ENCODE peak calls at places on chromosomes 4 and X, in nine cellular contexts. L is GM06990, I is tibial nerve, B is NB4, T is uterus, O is GM20000, A is ascending aorta, R is IMR-90, X is HCT116. K is an unnamed sample.

GRCh38 chr4:10087152-10087791 is 29.3 kb downstream of the WDR1 start:
- DNase-seq in L (no peak), I (no peak), B (no peak), T (no peak), O (no peak), A (no peak), R (no peak), X (no peak), K (no peak)

GRCh38 chr4:133156096-133156495 is 7.0 kb downstream of the PCDH10 start:
- DNase-seq in L (no peak), I (no peak), B (no peak), T (no peak), O (no peak), A (peak; percentile 50), R (no peak), X (no peak), K (no peak)

GRCh38 chr4:36255575-36255974 is 11.3 kb upstream of the ARAP2 start:
- DNase-seq in L (peak; percentile 82), I (no peak), B (peak; percentile 73), T (no peak), O (peak; percentile 46), A (no peak), R (no peak), X (no peak), K (no peak)

GRCh38 chrX:129983575-129984131 is 1.2 kb downstream of the BCORL1 start:
- DNase-seq in L (peak; percentile 16), I (no peak), B (peak; percentile 44), T (peak; percentile 22), O (no peak), A (peak; percentile 63), R (no peak), X (no peak), K (no peak)

GRCh38 chrX:131677655-131678628 is 134.1 kb downstream of the OR13H1 start:
- DNase-seq in L (peak; percentile 6), I (no peak), B (peak; percentile 46), T (peak; percentile 17), O (peak; percentile 55), A (no peak), R (peak; percentile 3), X (peak; percentile 18), K (peak; percentile 16)

GRCh38 chrX:153674219-153674851 is 722 bp upstream of the PNCK start:
- DNase-seq in L (no peak), I (no peak), B (no peak), T (no peak), O (no peak), A (no peak), R (no peak), X (no peak), K (no peak)

GRCh38 chr4:108529102-108529501 is 91.3 kb upstream of the RPL34 start:
- DNase-seq in L (no peak), I (no peak), B (no peak), T (no peak), O (no peak), A (no peak), R (no peak), X (no peak), K (no peak)

GRCh38 chrX:104750146-104750699 is 184.2 kb downstream of the IL1RAPL2 start:
- DNase-seq in L (no peak), I (no peak), B (no peak), T (no peak), O (no peak), A (no peak), R (no peak), X (no peak), K (no peak)

GRCh38 chr4:41506071-41506470 is 31.9 kb upstream of the LIMCH1 start:
- DNase-seq in L (no peak), I (no peak), B (no peak), T (no peak), O (no peak), A (no peak), R (peak; percentile 13), X (no peak), K (no peak)

GRCh38 chrX:46308106-46308505 is 237.1 kb downstream of the ZNF674 start:
- DNase-seq in L (no peak), I (no peak), B (no peak), T (no peak), O (no peak), A (no peak), R (no peak), X (no peak), K (no peak)

GRCh38 chrX:150298841-150299551 is 64.1 kb upstream of the MAMLD1 start:
- DNase-seq in L (no peak), I (no peak), B (no peak), T (no peak), O (no peak), A (no peak), R (peak; percentile 24), X (no peak), K (no peak)

GRCh38 chr4:112516401-112517066 is 554 bp upstream of the NEUROG2 start:
- DNase-seq in L (peak; percentile 70), I (no peak), B (peak; percentile 66), T (no peak), O (peak; percentile 88), A (no peak), R (no peak), X (no peak), K (peak; percentile 55)

GRCh38 chr4:112514079-112514448 is 1.9 kb downstream of the NEUROG2 start:
- DNase-seq in L (no peak), I (no peak), B (no peak), T (no peak), O (peak; percentile 72), A (no peak), R (no peak), X (no peak), K (no peak)

GRCh38 chr4:112516076-112516385 is at the start of gene NEUROG2:
- DNase-seq in L (no peak), I (no peak), B (no peak), T (no peak), O (peak; percentile 59), A (no peak), R (no peak), X (no peak), K (no peak)

GRCh38 chr4:112515278-112516075 is 503 bp downstream of the NEUROG2 start:
- DNase-seq in L (peak; percentile 79), I (no peak), B (peak; percentile 64), T (no peak), O (peak; percentile 82), A (no peak), R (no peak), X (no peak), K (no peak)

DNA sequence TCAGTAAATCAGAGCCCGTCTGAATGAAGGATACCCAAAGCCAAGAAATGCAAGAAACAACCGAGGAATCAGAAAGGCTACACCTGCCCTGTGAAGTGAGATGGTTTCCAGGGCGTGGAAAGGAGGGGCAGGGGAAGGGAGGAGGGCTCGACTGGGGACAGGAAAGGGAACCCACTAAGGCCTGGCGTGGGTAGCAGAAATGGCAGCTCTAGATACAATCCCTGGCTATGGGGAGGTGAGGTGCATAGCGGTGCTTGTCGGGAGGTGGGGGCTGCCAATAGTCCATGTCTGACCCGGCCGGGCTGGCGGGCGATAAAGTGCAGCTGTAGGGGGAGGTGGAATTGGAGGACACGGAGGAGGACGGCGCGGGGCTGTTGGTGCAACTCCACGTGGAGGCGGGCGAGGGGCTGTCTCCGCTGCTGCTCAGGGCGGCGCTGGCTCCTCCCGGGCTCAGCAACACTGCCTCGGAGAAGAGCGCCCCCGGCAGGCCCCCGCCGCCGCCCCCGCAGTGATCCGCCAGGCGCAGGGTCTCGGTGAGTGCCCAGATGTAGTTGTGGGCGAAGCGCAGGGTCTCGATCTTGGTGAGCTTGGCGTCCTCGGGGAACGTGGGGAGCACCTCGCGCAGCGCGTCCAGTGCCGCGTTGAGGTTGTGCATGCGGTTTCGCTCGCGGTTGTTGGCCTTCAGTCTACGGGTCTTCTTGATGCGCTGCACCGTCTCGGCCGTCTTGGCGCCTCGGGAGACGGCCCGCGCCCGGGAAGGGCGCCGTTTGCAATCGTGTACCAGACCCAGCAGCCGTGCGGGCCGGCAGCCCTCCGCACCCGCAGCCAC is 1.3 kb downstream of the NEUROG2 start:
- DNase-seq in L (peak; percentile 69), I (no peak), B (no peak), T (no peak), O (peak; percentile 70), A (no peak), R (no peak), X (no peak), K (no peak)
- TF ChIP-seq CTCF in L (peak; percentile 56), I (no peak), B (no peak), T (no peak), O (peak; percentile 31), A (no peak), R (no peak), X (no peak), K (no peak)

GRCh38 chrX:7993873-7994272 is 66.7 kb upstream of the PNPLA4 start:
- DNase-seq in L (no peak), I (no peak), B (peak; percentile 20), T (no peak), O (no peak), A (no peak), R (peak; percentile 1), X (no peak), K (no peak)
- TF ChIP-seq CTCF in L (no peak), I (no peak), B (no peak), T (no peak), O (no peak), A (no peak), R (no peak), X (no peak), K (no peak)

DNA sequence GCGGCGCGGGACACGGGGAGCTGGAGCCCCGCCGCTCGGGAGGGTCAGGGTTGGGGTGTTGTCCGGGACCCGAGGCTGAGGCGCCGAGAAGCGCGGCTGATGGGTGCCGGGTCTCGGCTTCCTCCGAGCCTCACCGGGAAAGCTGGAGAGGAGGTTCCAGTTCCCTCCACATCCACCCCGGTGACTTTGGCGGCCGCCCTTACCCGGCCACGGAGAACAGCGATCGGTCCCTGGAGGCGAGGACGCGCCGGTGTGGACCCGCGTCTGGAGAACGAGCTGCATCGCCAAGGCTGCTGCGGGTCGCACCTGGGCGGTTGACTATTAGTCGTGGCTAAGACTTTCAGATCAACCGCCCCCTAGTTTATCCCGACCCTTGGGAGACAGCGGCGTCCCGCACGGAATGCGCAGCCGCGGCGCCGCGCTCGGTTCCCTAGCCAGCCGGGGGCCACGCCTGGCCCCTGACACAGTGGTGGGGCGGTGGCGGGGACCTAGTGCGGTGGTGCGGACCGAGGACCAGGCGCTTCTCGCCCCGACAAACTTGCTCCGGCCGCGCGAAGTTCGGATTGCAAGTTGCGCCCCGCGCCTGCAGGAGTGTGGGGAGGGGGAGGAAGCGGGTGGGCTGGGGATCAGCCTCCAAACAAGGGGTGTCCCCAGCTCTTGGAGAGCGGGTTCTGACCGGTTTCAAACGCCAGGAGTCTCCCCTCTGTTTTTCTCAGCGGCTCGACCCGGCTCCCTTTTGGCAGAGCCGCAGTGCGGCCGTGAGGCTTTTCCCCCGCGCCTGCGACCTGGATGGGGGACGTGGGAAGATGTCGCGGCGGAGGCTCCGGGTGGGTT is 540 bp downstream of the FHDC1 start:
- DNase-seq in L (peak; percentile 42), I (no peak), B (peak; percentile 14), T (peak; percentile 29), O (peak; percentile 74), A (no peak), R (peak; percentile 16), X (no peak), K (peak; percentile 50)
- TF ChIP-seq CTCF in L (no peak), I (no peak), B (no peak), T (no peak), O (no peak), A (no peak), R (no peak), X (no peak), K (no peak)

DNA sequence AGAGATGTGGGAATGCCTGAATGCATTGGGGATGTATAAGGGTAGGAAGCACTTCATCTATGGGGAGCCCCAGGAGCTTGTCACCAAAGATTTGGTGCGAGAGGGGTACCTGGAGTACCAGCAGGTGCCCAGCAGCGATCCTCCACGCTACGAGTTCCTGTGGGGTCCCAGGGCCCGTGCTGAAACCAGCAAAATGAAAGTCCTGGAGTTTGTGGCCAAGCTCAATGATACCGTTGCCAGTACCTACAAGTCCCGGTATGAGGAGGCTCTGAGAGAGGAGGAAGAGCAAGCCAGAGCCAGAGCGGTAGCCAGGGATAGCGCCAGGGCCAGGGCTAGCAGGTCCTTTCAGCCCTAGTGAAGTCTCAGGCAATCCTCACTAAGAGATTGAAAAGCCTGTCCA is 3.8 kb downstream of the MAGEB17 start:
- DNase-seq in L (no peak), I (no peak), B (no peak), T (no peak), O (no peak), A (no peak), R (no peak), X (no peak), K (no peak)
- TF ChIP-seq CTCF in L (no peak), I (no peak), B (no peak), T (no peak), O (no peak), A (no peak), R (no peak), X (no peak), K (no peak)